ENCODE peak calls at places on chromosomes 13 and 19, in seven cellular contexts. O, N, M, H, R, F and A are unnamed samples.

GRCh38 chr19:27997069-27997468 is 1215.9 kb downstream of the UQCRFS1 start:
- DNase-seq in O (no peak), N (no peak), M (no peak), H (no peak), R (no peak), F (no peak), A (no peak)

GRCh38 chr13:65932587-65933239 is 1297.4 kb downstream of the PCDH9 start:
- DNase-seq in O (peak), N (no peak), M (no peak), H (no peak), R (no peak), F (no peak), A (no peak)

GRCh38 chr13:98142427-98143156 is at the start of gene FARP1:
- DNase-seq in O (peak), N (peak), M (peak), H (peak), R (no peak), F (peak), A (no peak)

GRCh38 chr19:47776568-47776967 is 1.9 kb upstream of the SELENOW start:
- DNase-seq in O (peak), N (peak), M (peak), H (no peak), R (no peak), F (no peak), A (no peak)

GRCh38 chr19:4278010-4278409 is 1.1 kb upstream of the SHD start:
- DNase-seq in O (no peak), N (no peak), M (no peak), H (no peak), R (no peak), F (no peak), A (no peak)

GRCh38 chr13:110702591-110703526 is 3.1 kb downstream of the CARS2 start:
- DNase-seq in O (no peak), N (no peak), M (peak), H (no peak), R (no peak), F (no peak), A (no peak)

GRCh38 chr19:48556163-48556562 is 4.2 kb downstream of the SULT2B1 start:
- DNase-seq in O (peak), N (peak), M (peak), H (no peak), R (no peak), F (no peak), A (no peak)

GRCh38 chr19:19823916-19824315 is 2.4 kb upstream of the ZNF506 start:
- DNase-seq in O (no peak), N (no peak), M (no peak), H (no peak), R (no peak), F (no peak), A (no peak)

GRCh38 chr13:31175847-31176536 is 14.3 kb upstream of the HSPH1 start:
- DNase-seq in O (no peak), N (no peak), M (no peak), H (no peak), R (no peak), F (no peak), A (no peak)